ENCODE peak calls at places on chromosomes 1 and 21, in six cellular contexts. One of them, this sample, is unnamed.

GRCh38 chr1:153677718-153678518 is 570 bp upstream of the NPR1 start:
- DNase-seq in brain microvascular endothelial cell: peak; percentile 39
- DNase-seq in NT2/D1: peak; percentile 69
- DNase-seq in heart right ventricle: peak; percentile 40
- DNase-seq in fibroblast of the aortic adventitia: peak; percentile 63
- DNase-seq in dorsolateral prefrontal cortex: peak; percentile 54
- DNase-seq in this sample: no peak

GRCh38 chr1:209756608-209757445 is 974 bp downstream of the TRAF3IP3 start:
- DNase-seq in brain microvascular endothelial cell: no peak
- DNase-seq in NT2/D1: no peak
- DNase-seq in heart right ventricle: no peak
- DNase-seq in fibroblast of the aortic adventitia: no peak
- DNase-seq in dorsolateral prefrontal cortex: no peak
- DNase-seq in this sample: no peak

GRCh38 chr1:60171793-60172192 is 98.2 kb upstream of the C1orf87 start:
- DNase-seq in brain microvascular endothelial cell: peak; percentile 63
- DNase-seq in NT2/D1: no peak
- DNase-seq in heart right ventricle: no peak
- DNase-seq in fibroblast of the aortic adventitia: peak; percentile 49
- DNase-seq in dorsolateral prefrontal cortex: no peak
- DNase-seq in this sample: peak; percentile 15

GRCh38 chr1:175498002-175498401 is 245.4 kb downstream of the TNR start:
- DNase-seq in brain microvascular endothelial cell: no peak
- DNase-seq in NT2/D1: no peak
- DNase-seq in heart right ventricle: no peak
- DNase-seq in fibroblast of the aortic adventitia: no peak
- DNase-seq in dorsolateral prefrontal cortex: no peak
- DNase-seq in this sample: no peak

GRCh38 chr1:27816921-27817630 is 13.5 kb upstream of the PPP1R8 start:
- DNase-seq in brain microvascular endothelial cell: peak; percentile 77
- DNase-seq in NT2/D1: no peak
- DNase-seq in heart right ventricle: no peak
- DNase-seq in fibroblast of the aortic adventitia: peak; percentile 91
- DNase-seq in dorsolateral prefrontal cortex: no peak
- DNase-seq in this sample: no peak

GRCh38 chr1:2228684-2229031 is 539 bp downstream of the SKI start:
- DNase-seq in brain microvascular endothelial cell: no peak
- DNase-seq in NT2/D1: no peak
- DNase-seq in heart right ventricle: peak; percentile 39
- DNase-seq in fibroblast of the aortic adventitia: no peak
- DNase-seq in dorsolateral prefrontal cortex: no peak
- DNase-seq in this sample: no peak

GRCh38 chr1:206568779-206569352 is 43.4 kb downstream of the EIF2D start:
- DNase-seq in brain microvascular endothelial cell: no peak
- DNase-seq in NT2/D1: no peak
- DNase-seq in heart right ventricle: no peak
- DNase-seq in fibroblast of the aortic adventitia: no peak
- DNase-seq in dorsolateral prefrontal cortex: no peak
- DNase-seq in this sample: no peak

GRCh38 chr1:21066365-21067012 is 110.2 kb downstream of the EIF4G3 start:
- DNase-seq in brain microvascular endothelial cell: no peak
- DNase-seq in NT2/D1: no peak
- DNase-seq in heart right ventricle: no peak
- DNase-seq in fibroblast of the aortic adventitia: no peak
- DNase-seq in dorsolateral prefrontal cortex: no peak
- DNase-seq in this sample: no peak

GRCh38 chr1:19361231-19362147 is 49.4 kb downstream of the SLC66A1 start:
- DNase-seq in brain microvascular endothelial cell: peak; percentile 16
- DNase-seq in NT2/D1: no peak
- DNase-seq in heart right ventricle: no peak
- DNase-seq in fibroblast of the aortic adventitia: peak; percentile 65
- DNase-seq in dorsolateral prefrontal cortex: no peak
- DNase-seq in this sample: no peak

GRCh38 chr1:40344597-40344996 is 27.5 kb upstream of the COL9A2 start:
- DNase-seq in brain microvascular endothelial cell: peak; percentile 65
- DNase-seq in NT2/D1: no peak
- DNase-seq in heart right ventricle: no peak
- DNase-seq in fibroblast of the aortic adventitia: peak; percentile 65
- DNase-seq in dorsolateral prefrontal cortex: peak; percentile 45
- DNase-seq in this sample: no peak

GRCh38 chr1:180862305-180862704 is 50.4 kb upstream of the KIAA1614 start:
- DNase-seq in brain microvascular endothelial cell: no peak
- DNase-seq in NT2/D1: no peak
- DNase-seq in heart right ventricle: no peak
- DNase-seq in fibroblast of the aortic adventitia: no peak
- DNase-seq in dorsolateral prefrontal cortex: no peak
- DNase-seq in this sample: no peak

GRCh38 chr1:160398823-160399222 is 1.5 kb upstream of the VANGL2 start:
- DNase-seq in brain microvascular endothelial cell: no peak
- DNase-seq in NT2/D1: no peak
- DNase-seq in heart right ventricle: no peak
- DNase-seq in fibroblast of the aortic adventitia: no peak
- DNase-seq in dorsolateral prefrontal cortex: no peak
- DNase-seq in this sample: no peak

GRCh38 chr1:234281826-234282489 is 91.3 kb upstream of the COA6 start:
- DNase-seq in brain microvascular endothelial cell: no peak
- DNase-seq in NT2/D1: no peak
- DNase-seq in heart right ventricle: no peak
- DNase-seq in fibroblast of the aortic adventitia: no peak
- DNase-seq in dorsolateral prefrontal cortex: peak; percentile 67
- DNase-seq in this sample: no peak

GRCh38 chr1:7743346-7743745 is 27.8 kb upstream of the VAMP3 start:
- DNase-seq in brain microvascular endothelial cell: no peak
- DNase-seq in NT2/D1: no peak
- DNase-seq in heart right ventricle: no peak
- DNase-seq in fibroblast of the aortic adventitia: no peak
- DNase-seq in dorsolateral prefrontal cortex: no peak
- DNase-seq in this sample: no peak

GRCh38 chr1:48683878-48684277 is 92.8 kb downstream of the BEND5 start:
- DNase-seq in brain microvascular endothelial cell: no peak
- DNase-seq in NT2/D1: no peak
- DNase-seq in heart right ventricle: no peak
- DNase-seq in fibroblast of the aortic adventitia: no peak
- DNase-seq in dorsolateral prefrontal cortex: no peak
- DNase-seq in this sample: no peak

GRCh38 chr1:22509815-22510214 is 53.5 kb upstream of the EPHA8 start:
- DNase-seq in brain microvascular endothelial cell: no peak
- DNase-seq in NT2/D1: no peak
- DNase-seq in heart right ventricle: no peak
- DNase-seq in fibroblast of the aortic adventitia: peak; percentile 45
- DNase-seq in dorsolateral prefrontal cortex: no peak
- DNase-seq in this sample: no peak

GRCh38 chr1:41980872-41981653 is 62.3 kb upstream of the HIVEP3 start:
- DNase-seq in brain microvascular endothelial cell: no peak
- DNase-seq in NT2/D1: no peak
- DNase-seq in heart right ventricle: no peak
- DNase-seq in fibroblast of the aortic adventitia: no peak
- DNase-seq in dorsolateral prefrontal cortex: no peak
- DNase-seq in this sample: no peak

GRCh38 chr21:33732038-33732437 is 89.7 kb downstream of the ITSN1 start:
- DNase-seq in brain microvascular endothelial cell: peak; percentile 27
- DNase-seq in NT2/D1: no peak
- DNase-seq in heart right ventricle: no peak
- DNase-seq in fibroblast of the aortic adventitia: no peak
- DNase-seq in dorsolateral prefrontal cortex: no peak
- DNase-seq in this sample: no peak

GRCh38 chr1:147720557-147720956 is 39.8 kb downstream of the GJA5 start:
- DNase-seq in brain microvascular endothelial cell: no peak
- DNase-seq in NT2/D1: no peak
- DNase-seq in heart right ventricle: no peak
- DNase-seq in fibroblast of the aortic adventitia: no peak
- DNase-seq in dorsolateral prefrontal cortex: no peak
- DNase-seq in this sample: no peak

GRCh38 chr1:22500476-22500875 is 48.8 kb downstream of the ZBTB40 start:
- DNase-seq in brain microvascular endothelial cell: peak; percentile 35
- DNase-seq in NT2/D1: no peak
- DNase-seq in heart right ventricle: peak; percentile 21
- DNase-seq in fibroblast of the aortic adventitia: peak; percentile 31
- DNase-seq in dorsolateral prefrontal cortex: no peak
- DNase-seq in this sample: peak; percentile 19

GRCh38 chr21:46265736-46266525 is 19.5 kb downstream of the MCM3AP start:
- DNase-seq in brain microvascular endothelial cell: no peak
- DNase-seq in NT2/D1: no peak
- DNase-seq in heart right ventricle: no peak
- DNase-seq in fibroblast of the aortic adventitia: no peak
- DNase-seq in dorsolateral prefrontal cortex: no peak
- DNase-seq in this sample: no peak

GRCh38 chr21:46269466-46269865 is 15.9 kb downstream of the MCM3AP start:
- DNase-seq in brain microvascular endothelial cell: no peak
- DNase-seq in NT2/D1: no peak
- DNase-seq in heart right ventricle: no peak
- DNase-seq in fibroblast of the aortic adventitia: no peak
- DNase-seq in dorsolateral prefrontal cortex: no peak
- DNase-seq in this sample: no peak

GRCh38 chr21:46264690-46265144 is 20.7 kb downstream of the MCM3AP start:
- DNase-seq in brain microvascular endothelial cell: no peak
- DNase-seq in NT2/D1: no peak
- DNase-seq in heart right ventricle: no peak
- DNase-seq in fibroblast of the aortic adventitia: no peak
- DNase-seq in dorsolateral prefrontal cortex: no peak
- DNase-seq in this sample: no peak

GRCh38 chr21:46268371-46268770 is 17.0 kb downstream of the MCM3AP start:
- DNase-seq in brain microvascular endothelial cell: no peak
- DNase-seq in NT2/D1: no peak
- DNase-seq in heart right ventricle: no peak
- DNase-seq in fibroblast of the aortic adventitia: no peak
- DNase-seq in dorsolateral prefrontal cortex: no peak
- DNase-seq in this sample: no peak

DNA sequence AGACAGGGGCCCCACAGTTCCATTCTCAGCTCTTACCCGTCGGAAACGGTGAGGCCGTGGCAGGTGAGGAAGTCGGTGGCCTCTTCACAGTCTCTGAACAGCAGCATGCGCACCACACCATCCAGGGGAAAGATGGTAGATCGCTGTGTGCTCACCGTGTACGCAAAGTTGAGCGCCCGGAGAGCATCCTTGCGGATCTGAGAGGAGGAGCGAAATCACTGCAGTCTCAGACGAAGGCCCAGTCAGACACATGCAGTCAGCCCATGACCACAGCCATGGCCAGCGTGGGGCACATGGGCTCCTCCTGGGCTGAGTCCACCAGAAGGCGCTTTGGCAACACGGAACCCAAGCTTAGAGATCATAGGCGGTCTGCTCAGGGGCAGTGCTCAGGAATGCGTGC is 18.5 kb downstream of the MCM3AP start:
- DNase-seq in brain microvascular endothelial cell: no peak
- DNase-seq in NT2/D1: no peak
- DNase-seq in heart right ventricle: no peak
- DNase-seq in fibroblast of the aortic adventitia: no peak
- DNase-seq in dorsolateral prefrontal cortex: no peak
- DNase-seq in this sample: no peak
- H3K4me3 ChIP-seq in brain microvascular endothelial cell: no peak overlapping the region
- H3K4me3 ChIP-seq in NT2/D1: no peak overlapping the region
- H3K4me3 ChIP-seq in heart right ventricle: no peak overlapping the region
- H3K4me3 ChIP-seq in fibroblast of the aortic adventitia: no peak overlapping the region
- H3K4me3 ChIP-seq in dorsolateral prefrontal cortex: no peak overlapping the region
- H3K4me3 ChIP-seq in this sample: no peak overlapping the region

GRCh38 chr1:32336963-32337675 is 1.1 kb upstream of the MARCKSL1 start:
- DNase-seq in brain microvascular endothelial cell: no peak
- DNase-seq in NT2/D1: no peak
- DNase-seq in heart right ventricle: peak; percentile 52
- DNase-seq in fibroblast of the aortic adventitia: peak; percentile 25
- DNase-seq in dorsolateral prefrontal cortex: no peak
- DNase-seq in this sample: no peak
- H3K4me3 ChIP-seq in brain microvascular endothelial cell: no peak overlapping the region
- H3K4me3 ChIP-seq in NT2/D1: peak overlapping the region; percentile 35
- H3K4me3 ChIP-seq in heart right ventricle: peak overlapping the region; percentile 77
- H3K4me3 ChIP-seq in fibroblast of the aortic adventitia: no peak overlapping the region
- H3K4me3 ChIP-seq in dorsolateral prefrontal cortex: peak overlapping the region; percentile 76
- H3K4me3 ChIP-seq in this sample: no peak overlapping the region

GRCh38 chr1:151839457-151840409 is at the start of gene C2CD4D:
- DNase-seq in brain microvascular endothelial cell: no peak
- DNase-seq in NT2/D1: peak; percentile 80
- DNase-seq in heart right ventricle: peak; percentile 31
- DNase-seq in fibroblast of the aortic adventitia: no peak
- DNase-seq in dorsolateral prefrontal cortex: peak; percentile 84
- DNase-seq in this sample: no peak
- H3K4me3 ChIP-seq in brain microvascular endothelial cell: peak within 1 kb of the TSS; percentile 37
- H3K4me3 ChIP-seq in NT2/D1: peak within 1 kb of the TSS; percentile 62
- H3K4me3 ChIP-seq in heart right ventricle: peak within 1 kb of the TSS; percentile 50
- H3K4me3 ChIP-seq in fibroblast of the aortic adventitia: peak within 1 kb of the TSS; percentile 22
- H3K4me3 ChIP-seq in dorsolateral prefrontal cortex: peak within 1 kb of the TSS; percentile 69
- H3K4me3 ChIP-seq in this sample: peak within 1 kb of the TSS; percentile 23

GRCh38 chr1:193435771-193436170 is 249.4 kb upstream of the B3GALT2 start:
- DNase-seq in brain microvascular endothelial cell: no peak
- DNase-seq in NT2/D1: no peak
- DNase-seq in heart right ventricle: no peak
- DNase-seq in fibroblast of the aortic adventitia: no peak
- DNase-seq in dorsolateral prefrontal cortex: no peak
- DNase-seq in this sample: no peak

GRCh38 chr1:193434319-193434718 is 247.9 kb upstream of the B3GALT2 start:
- DNase-seq in brain microvascular endothelial cell: peak; percentile 82
- DNase-seq in NT2/D1: no peak
- DNase-seq in heart right ventricle: no peak
- DNase-seq in fibroblast of the aortic adventitia: peak; percentile 27
- DNase-seq in dorsolateral prefrontal cortex: no peak
- DNase-seq in this sample: no peak

GRCh38 chr1:193431265-193431977 is 245.0 kb upstream of the B3GALT2 start:
- DNase-seq in brain microvascular endothelial cell: peak; percentile 55
- DNase-seq in NT2/D1: no peak
- DNase-seq in heart right ventricle: no peak
- DNase-seq in fibroblast of the aortic adventitia: no peak
- DNase-seq in dorsolateral prefrontal cortex: no peak
- DNase-seq in this sample: no peak

GRCh38 chr1:193433599-193433998 is 247.2 kb upstream of the B3GALT2 start:
- DNase-seq in brain microvascular endothelial cell: no peak
- DNase-seq in NT2/D1: no peak
- DNase-seq in heart right ventricle: no peak
- DNase-seq in fibroblast of the aortic adventitia: no peak
- DNase-seq in dorsolateral prefrontal cortex: no peak
- DNase-seq in this sample: no peak

GRCh38 chr1:193432979-193433587 is 246.7 kb upstream of the B3GALT2 start:
- DNase-seq in brain microvascular endothelial cell: no peak
- DNase-seq in NT2/D1: no peak
- DNase-seq in heart right ventricle: no peak
- DNase-seq in fibroblast of the aortic adventitia: no peak
- DNase-seq in dorsolateral prefrontal cortex: no peak
- DNase-seq in this sample: no peak
- H3K4me3 ChIP-seq in brain microvascular endothelial cell: no peak overlapping the region
- H3K4me3 ChIP-seq in NT2/D1: no peak overlapping the region
- H3K4me3 ChIP-seq in heart right ventricle: no peak overlapping the region
- H3K4me3 ChIP-seq in fibroblast of the aortic adventitia: no peak overlapping the region
- H3K4me3 ChIP-seq in dorsolateral prefrontal cortex: no peak overlapping the region
- H3K4me3 ChIP-seq in this sample: no peak overlapping the region

This sample was measured in HFF-Myc.